ENCODE peak calls at places on chromosomes 12 and 14, in six cellular contexts. One of them, this sample, is unnamed.

GRCh38 chr12:121963341-121964018 is 45.1 kb downstream of the CFAP251 start:
- DNase-seq in kidney epithelial cell: no peak
- DNase-seq in fibroblast of lung: no peak
- DNase-seq in mammary epithelial cell: no peak
- DNase-seq in GM06990: no peak
- DNase-seq in aorta: no peak
- DNase-seq in this sample: no peak

GRCh38 chr12:80472912-80473500 is 29.0 kb downstream of the PTPRQ start:
- DNase-seq in aorta: no peak
- DNase-seq in GM06990: peak; percentile 19
- DNase-seq in fibroblast of lung: peak; percentile 90
- DNase-seq in kidney epithelial cell: peak; percentile 4
- DNase-seq in mammary epithelial cell: peak; percentile 62
- DNase-seq in this sample: peak; percentile 5

GRCh38 chr12:11499802-11500201 is 104.4 kb upstream of the PRB2 start:
- DNase-seq in aorta: no peak
- DNase-seq in kidney epithelial cell: no peak
- DNase-seq in mammary epithelial cell: no peak
- DNase-seq in fibroblast of lung: no peak
- DNase-seq in GM06990: peak; percentile 18
- DNase-seq in this sample: no peak

GRCh38 chr14:76985540-76986260 is 42.8 kb downstream of the IRF2BPL start:
- DNase-seq in mammary epithelial cell: no peak
- DNase-seq in fibroblast of lung: no peak
- DNase-seq in kidney epithelial cell: no peak
- DNase-seq in GM06990: no peak
- DNase-seq in aorta: no peak
- DNase-seq in this sample: no peak

GRCh38 chr14:24080142-24080530 is 8.8 kb downstream of the CPNE6 start:
- DNase-seq in GM06990: no peak
- DNase-seq in aorta: no peak
- DNase-seq in fibroblast of lung: no peak
- DNase-seq in kidney epithelial cell: no peak
- DNase-seq in mammary epithelial cell: no peak
- DNase-seq in this sample: no peak

GRCh38 chr12:1533602-1534304 is 60.6 kb downstream of the FBXL14 start:
- DNase-seq in mammary epithelial cell: peak; percentile 49
- DNase-seq in GM06990: peak; percentile 81
- DNase-seq in fibroblast of lung: no peak
- DNase-seq in kidney epithelial cell: no peak
- DNase-seq in aorta: no peak
- DNase-seq in this sample: peak; percentile 52

GRCh38 chr14:29518335-29518734 is 409.3 kb downstream of the PRKD1 start:
- DNase-seq in mammary epithelial cell: no peak
- DNase-seq in aorta: no peak
- DNase-seq in kidney epithelial cell: no peak
- DNase-seq in fibroblast of lung: peak; percentile 42
- DNase-seq in GM06990: no peak
- DNase-seq in this sample: no peak

GRCh38 chr12:75859868-75860267 is 171.7 kb downstream of the PHLDA1 start:
- DNase-seq in aorta: no peak
- DNase-seq in GM06990: no peak
- DNase-seq in mammary epithelial cell: peak; percentile 69
- DNase-seq in kidney epithelial cell: no peak
- DNase-seq in fibroblast of lung: peak; percentile 51
- DNase-seq in this sample: peak; percentile 83

GRCh38 chr12:118061876-118062791 is 1.2 kb upstream of the WSB2 start:
- DNase-seq in kidney epithelial cell: no peak
- DNase-seq in fibroblast of lung: peak; percentile 61
- DNase-seq in aorta: peak; percentile 55
- DNase-seq in GM06990: peak; percentile 38
- DNase-seq in mammary epithelial cell: peak; percentile 54
- DNase-seq in this sample: peak; percentile 39

GRCh38 chr12:67534671-67535070 is 113.9 kb upstream of the DYRK2 start:
- DNase-seq in fibroblast of lung: peak; percentile 91
- DNase-seq in mammary epithelial cell: peak; percentile 70
- DNase-seq in GM06990: no peak
- DNase-seq in kidney epithelial cell: peak; percentile 51
- DNase-seq in aorta: peak; percentile 59
- DNase-seq in this sample: peak; percentile 87

GRCh38 chr14:22123188-22123560 is 449.6 kb upstream of the OR4E1 start:
- DNase-seq in mammary epithelial cell: peak; percentile 32
- DNase-seq in kidney epithelial cell: no peak
- DNase-seq in fibroblast of lung: no peak
- DNase-seq in aorta: no peak
- DNase-seq in GM06990: no peak
- DNase-seq in this sample: no peak

GRCh38 chr12:113988976-113989375 is 22.9 kb upstream of the RBM19 start:
- DNase-seq in mammary epithelial cell: no peak
- DNase-seq in kidney epithelial cell: no peak
- DNase-seq in aorta: no peak
- DNase-seq in GM06990: no peak
- DNase-seq in fibroblast of lung: no peak
- DNase-seq in this sample: no peak

GRCh38 chr12:91854725-91855124 is 290.9 kb downstream of the BTG1 start:
- DNase-seq in fibroblast of lung: peak; percentile 93
- DNase-seq in aorta: no peak
- DNase-seq in GM06990: no peak
- DNase-seq in mammary epithelial cell: peak; percentile 41
- DNase-seq in kidney epithelial cell: no peak
- DNase-seq in this sample: peak; percentile 5

GRCh38 chr12:118536306-118536900 is 160.0 kb downstream of the SUDS3 start:
- DNase-seq in mammary epithelial cell: no peak
- DNase-seq in aorta: no peak
- DNase-seq in kidney epithelial cell: no peak
- DNase-seq in fibroblast of lung: no peak
- DNase-seq in GM06990: no peak
- DNase-seq in this sample: no peak

GRCh38 chr14:21267431-21267845 is 1.8 kb downstream of the HNRNPC start:
- DNase-seq in GM06990: no peak
- DNase-seq in kidney epithelial cell: no peak
- DNase-seq in aorta: no peak
- DNase-seq in fibroblast of lung: no peak
- DNase-seq in mammary epithelial cell: peak; percentile 10
- DNase-seq in this sample: no peak

GRCh38 chr12:6748761-6749160 is 4.2 kb downstream of the MLF2 start:
- DNase-seq in kidney epithelial cell: no peak
- DNase-seq in mammary epithelial cell: no peak
- DNase-seq in GM06990: no peak
- DNase-seq in aorta: no peak
- DNase-seq in fibroblast of lung: no peak
- DNase-seq in this sample: no peak

GRCh38 chr12:100593490-100593889 is 20.0 kb downstream of the GAS2L3 start:
- DNase-seq in mammary epithelial cell: peak; percentile 25
- DNase-seq in fibroblast of lung: peak; percentile 39
- DNase-seq in GM06990: no peak
- DNase-seq in kidney epithelial cell: no peak
- DNase-seq in aorta: no peak
- DNase-seq in this sample: no peak

GRCh38 chr14:61512026-61512425 is 183.3 kb upstream of the HIF1A start:
- DNase-seq in GM06990: no peak
- DNase-seq in fibroblast of lung: peak; percentile 43
- DNase-seq in kidney epithelial cell: no peak
- DNase-seq in aorta: no peak
- DNase-seq in mammary epithelial cell: peak; percentile 30
- DNase-seq in this sample: no peak

DNA sequence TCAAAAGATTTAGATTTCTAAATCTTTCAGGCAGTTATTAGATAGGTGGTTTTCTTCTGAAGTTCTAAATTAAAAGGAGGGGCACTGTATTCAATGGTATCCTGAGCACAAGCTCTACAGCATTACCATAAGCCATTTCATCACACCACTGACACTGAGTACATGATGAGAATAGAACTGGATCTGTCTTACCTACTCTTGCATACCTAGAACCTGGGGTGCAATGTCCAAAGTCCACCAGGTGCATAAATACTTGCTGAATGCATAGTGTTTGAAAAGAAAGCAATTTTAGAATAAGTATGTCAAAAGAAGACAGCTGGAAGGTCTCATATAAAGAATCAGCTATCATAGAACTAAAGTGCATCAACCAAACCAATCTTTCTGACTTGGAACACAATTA is 85.5 kb upstream of the ACTN1 start:
- DNase-seq in fibroblast of lung: no peak
- DNase-seq in kidney epithelial cell: no peak
- DNase-seq in GM06990: no peak
- DNase-seq in mammary epithelial cell: no peak
- DNase-seq in aorta: no peak
- DNase-seq in this sample: no peak
- H3K36me3 ChIP-seq in fibroblast of lung: peaks cover 2% of the 10 kb centered on the region
- H3K36me3 ChIP-seq in kidney epithelial cell: no peaks in the 10 kb centered on the region
- H3K36me3 ChIP-seq in GM06990: peaks cover 5% of the 10 kb centered on the region
- H3K36me3 ChIP-seq in mammary epithelial cell: peaks cover 5% of the 10 kb centered on the region
- H3K36me3 ChIP-seq in aorta: no peaks in the 10 kb centered on the region
- H3K36me3 ChIP-seq in this sample: no peaks in the 10 kb centered on the region

GRCh38 chr12:57535764-57536596 is 11.0 kb downstream of the DCTN2 start:
- DNase-seq in GM06990: no peak
- DNase-seq in aorta: no peak
- DNase-seq in fibroblast of lung: no peak
- DNase-seq in mammary epithelial cell: no peak
- DNase-seq in kidney epithelial cell: no peak
- DNase-seq in this sample: no peak

GRCh38 chr12:57536597-57536942 is 10.4 kb downstream of the DCTN2 start:
- DNase-seq in GM06990: no peak
- DNase-seq in fibroblast of lung: no peak
- DNase-seq in kidney epithelial cell: no peak
- DNase-seq in aorta: no peak
- DNase-seq in mammary epithelial cell: no peak
- DNase-seq in this sample: no peak

GRCh38 chr12:57534250-57534649 is 11.6 kb downstream of the MBD6 start:
- DNase-seq in aorta: no peak
- DNase-seq in kidney epithelial cell: no peak
- DNase-seq in fibroblast of lung: no peak
- DNase-seq in GM06990: no peak
- DNase-seq in mammary epithelial cell: no peak
- DNase-seq in this sample: no peak

GRCh38 chr12:57533108-57533507 is 10.5 kb downstream of the MBD6 start:
- DNase-seq in kidney epithelial cell: no peak
- DNase-seq in mammary epithelial cell: no peak
- DNase-seq in aorta: no peak
- DNase-seq in fibroblast of lung: no peak
- DNase-seq in GM06990: no peak
- DNase-seq in this sample: no peak

DNA sequence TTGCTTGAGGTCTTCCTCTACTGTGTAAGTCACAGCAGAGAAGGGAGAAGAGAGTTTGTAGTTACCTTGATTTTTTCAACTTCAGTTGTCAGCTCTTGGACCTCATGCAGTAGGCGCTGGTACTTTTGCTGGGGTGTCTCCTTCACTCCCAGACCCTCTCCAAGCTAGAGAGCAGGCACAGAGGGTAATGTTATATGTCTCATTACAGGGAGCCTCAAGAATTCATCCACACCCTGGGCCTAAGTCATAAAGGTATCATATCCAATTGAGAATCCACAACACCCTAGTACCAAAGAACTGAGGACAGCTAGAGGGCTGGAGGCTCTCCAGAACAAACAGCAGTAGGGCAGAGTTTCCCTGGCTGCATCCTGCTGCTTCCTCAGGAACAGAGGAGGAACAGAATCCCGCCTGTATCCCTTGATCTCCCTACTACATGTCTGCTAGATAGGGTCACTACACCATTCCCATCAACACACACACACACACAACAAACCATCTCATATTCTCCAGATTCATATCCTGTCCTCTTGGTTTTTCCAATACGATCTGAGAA is 11.9 kb downstream of the DCTN2 start:
- DNase-seq in mammary epithelial cell: no peak
- DNase-seq in aorta: no peak
- DNase-seq in GM06990: no peak
- DNase-seq in fibroblast of lung: no peak
- DNase-seq in kidney epithelial cell: no peak
- DNase-seq in this sample: no peak
- H3K36me3 ChIP-seq in mammary epithelial cell: peaks cover 43% of the 10 kb centered on the region
- H3K36me3 ChIP-seq in aorta: peaks cover 23% of the 10 kb centered on the region
- H3K36me3 ChIP-seq in GM06990: peaks cover 41% of the 10 kb centered on the region
- H3K36me3 ChIP-seq in fibroblast of lung: peaks cover 20% of the 10 kb centered on the region
- H3K36me3 ChIP-seq in kidney epithelial cell: peaks cover 2% of the 10 kb centered on the region
- H3K36me3 ChIP-seq in this sample: peaks cover 54% of the 10 kb centered on the region

DNA sequence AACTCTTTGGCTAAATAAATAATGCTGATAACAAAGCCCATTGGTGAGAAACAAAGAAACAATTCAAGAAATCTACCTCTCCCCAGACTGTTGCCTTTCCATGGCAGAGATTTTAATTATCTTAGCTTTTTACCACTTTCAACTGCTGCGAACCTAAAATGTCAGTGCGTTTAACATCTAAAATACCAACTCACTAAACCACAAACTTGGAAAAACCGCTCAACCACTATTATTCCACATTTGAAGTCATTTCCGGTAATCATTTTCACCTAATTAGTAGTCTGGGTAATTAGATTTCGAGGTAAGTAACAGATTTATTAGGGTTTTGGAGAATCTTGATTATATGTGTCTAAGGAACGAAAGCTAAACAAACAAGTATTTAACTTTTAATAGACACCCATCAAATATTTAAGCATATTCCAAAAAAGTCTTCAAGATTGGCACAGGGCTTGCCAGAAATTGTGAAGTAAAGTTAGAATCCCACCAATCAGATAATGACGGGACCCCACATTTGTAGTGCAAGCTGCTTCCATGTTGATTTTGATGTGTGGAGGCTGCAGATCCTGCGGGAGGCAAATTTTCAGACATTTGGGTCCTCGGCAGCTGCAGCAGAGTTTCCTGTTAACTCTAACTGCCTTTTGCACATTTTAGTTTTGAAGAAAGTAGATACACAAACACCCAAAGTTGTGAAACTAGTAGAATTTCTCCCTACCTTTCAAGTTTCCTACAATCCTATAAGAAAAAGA is 4.1 kb downstream of the OTX2 start:
- DNase-seq in kidney epithelial cell: no peak
- DNase-seq in fibroblast of lung: no peak
- DNase-seq in mammary epithelial cell: no peak
- DNase-seq in GM06990: no peak
- DNase-seq in aorta: no peak
- DNase-seq in this sample: no peak
- H3K36me3 ChIP-seq in kidney epithelial cell: no peaks in the 10 kb centered on the region
- H3K36me3 ChIP-seq in fibroblast of lung: no peaks in the 10 kb centered on the region
- H3K36me3 ChIP-seq in mammary epithelial cell: no peaks in the 10 kb centered on the region
- H3K36me3 ChIP-seq in GM06990: no peaks in the 10 kb centered on the region
- H3K36me3 ChIP-seq in aorta: no peaks in the 10 kb centered on the region
- H3K36me3 ChIP-seq in this sample: no peaks in the 10 kb centered on the region

DNA sequence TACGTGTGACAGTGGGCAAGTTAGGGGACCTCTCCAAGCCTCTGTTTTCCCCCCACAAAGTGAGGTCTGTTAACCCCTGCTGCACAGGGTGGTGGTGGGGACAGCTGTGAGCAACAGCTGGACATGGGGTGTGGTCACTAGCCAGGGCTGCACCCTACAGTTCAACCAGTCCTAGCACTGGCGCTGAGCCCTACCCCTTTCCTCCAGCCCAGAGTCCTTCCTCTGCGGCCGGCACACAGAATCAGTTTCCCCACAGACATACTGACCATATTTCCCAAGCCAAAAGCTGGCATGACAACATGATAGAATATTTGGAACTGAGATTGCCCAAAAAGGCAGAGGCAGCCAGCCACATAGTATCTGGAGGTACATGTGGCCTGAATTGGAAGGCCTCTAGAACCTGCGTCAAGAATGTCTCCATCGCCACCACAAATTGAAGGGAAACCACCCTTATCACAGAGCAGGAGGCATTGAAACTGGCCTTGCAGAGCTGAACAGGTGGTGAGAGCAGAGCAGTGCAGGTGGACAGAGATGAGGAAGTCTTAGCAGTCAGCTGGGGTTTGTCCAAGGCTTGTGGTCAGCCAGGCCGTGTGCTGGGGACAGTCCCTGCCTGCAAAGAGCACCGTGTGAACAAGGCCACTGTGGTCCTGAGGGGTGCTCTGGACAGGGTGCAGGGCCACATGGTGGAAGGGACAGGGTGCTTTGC is 21.2 kb downstream of the DEGS2 start:
- DNase-seq in kidney epithelial cell: no peak
- DNase-seq in aorta: no peak
- DNase-seq in GM06990: no peak
- DNase-seq in fibroblast of lung: no peak
- DNase-seq in mammary epithelial cell: no peak
- DNase-seq in this sample: no peak
- H3K36me3 ChIP-seq in kidney epithelial cell: no peaks in the 10 kb centered on the region
- H3K36me3 ChIP-seq in aorta: no peaks in the 10 kb centered on the region
- H3K36me3 ChIP-seq in GM06990: peaks cover 57% of the 10 kb centered on the region
- H3K36me3 ChIP-seq in fibroblast of lung: no peaks in the 10 kb centered on the region
- H3K36me3 ChIP-seq in mammary epithelial cell: no peaks in the 10 kb centered on the region
- H3K36me3 ChIP-seq in this sample: no peaks in the 10 kb centered on the region